ENCODE peak calls at places on chromosomes 16 and 17, in four cellular contexts. B, F, Y and Q are unnamed samples.

GRCh38 chr16:89741342-89742014 is 20.1 kb downstream of the ZNF276 start:
- DNase-seq in B (no peak), F (no peak), Y (no peak), Q (no peak)

GRCh38 chr17:66619196-66619595 is 215.7 kb upstream of the CACNG5 start:
- DNase-seq in B (no peak), Y (no peak), F (no peak), Q (no peak)

GRCh38 chr17:70242781-70243437 is 73.6 kb downstream of the KCNJ2 start:
- DNase-seq in F (peak), B (no peak), Y (no peak), Q (no peak)

GRCh38 chr16:20598832-20599469 is 22.8 kb upstream of the ACSM2B start:
- DNase-seq in Y (peak), B (no peak), F (no peak), Q (peak)

GRCh38 chr16:57284206-57284951 is at the start of gene PLLP:
- DNase-seq in Y (no peak), B (no peak), F (peak), Q (peak)

GRCh38 chr17:45578516-45579455 is 88.3 kb upstream of the PLEKHM1 start:
- DNase-seq in B (no peak), F (no peak), Y (no peak), Q (no peak)

GRCh38 chr16:85471469-85472431 is 141.4 kb upstream of the GSE1 start:
- DNase-seq in B (no peak), Y (no peak), F (no peak), Q (peak)

GRCh38 chr16:74677868-74678267 is 11.2 kb upstream of the RFWD3 start:
- DNase-seq in F (no peak), Y (no peak), B (no peak), Q (no peak)

GRCh38 chr17:77849203-77849602 is 109.3 kb upstream of the TNRC6C start:
- DNase-seq in B (no peak), F (no peak), Y (no peak), Q (no peak)

GRCh38 chr17:36683387-36683786 is 82.0 kb downstream of the MRM1 start:
- DNase-seq in F (no peak), Y (no peak), B (no peak), Q (no peak)

GRCh38 chr16:25747160-25747758 is 55.5 kb downstream of the HS3ST4 start:
- DNase-seq in Y (no peak), B (peak), F (no peak), Q (peak)

GRCh38 chr16:88854306-88855111 is 2.2 kb downstream of the GALNS start:
- DNase-seq in B (no peak), F (no peak), Y (no peak), Q (no peak)

GRCh38 chr17:78550464-78550863 is 26.7 kb downstream of the DNAH17 start:
- DNase-seq in Y (no peak), B (no peak), F (no peak), Q (no peak)

GRCh38 chr17:37742762-37743611 is 1.9 kb downstream of the HNF1B start:
- DNase-seq in Y (peak), B (peak), F (no peak), Q (peak)

GRCh38 chr16:58670177-58670576 is 14.4 kb downstream of the SLC38A7 start:
- DNase-seq in B (no peak), F (peak), Y (no peak), Q (no peak)

GRCh38 chr16:17258848-17259713 is 211.7 kb downstream of the XYLT1 start:
- DNase-seq in B (no peak), F (no peak), Y (no peak), Q (no peak)

GRCh38 chr17:27651411-27652345 is 20.7 kb downstream of the LGALS9 start:
- DNase-seq in Y (peak), B (peak), F (peak), Q (peak)

GRCh38 chr16:9650284-9650683 is 531.9 kb downstream of the GRIN2A start:
- DNase-seq in B (no peak), Y (no peak), F (no peak), Q (no peak)

GRCh38 chr16:47511882-47512281 is 50.8 kb downstream of the PHKB start:
- DNase-seq in Y (no peak), B (no peak), F (peak), Q (no peak)

DNA sequence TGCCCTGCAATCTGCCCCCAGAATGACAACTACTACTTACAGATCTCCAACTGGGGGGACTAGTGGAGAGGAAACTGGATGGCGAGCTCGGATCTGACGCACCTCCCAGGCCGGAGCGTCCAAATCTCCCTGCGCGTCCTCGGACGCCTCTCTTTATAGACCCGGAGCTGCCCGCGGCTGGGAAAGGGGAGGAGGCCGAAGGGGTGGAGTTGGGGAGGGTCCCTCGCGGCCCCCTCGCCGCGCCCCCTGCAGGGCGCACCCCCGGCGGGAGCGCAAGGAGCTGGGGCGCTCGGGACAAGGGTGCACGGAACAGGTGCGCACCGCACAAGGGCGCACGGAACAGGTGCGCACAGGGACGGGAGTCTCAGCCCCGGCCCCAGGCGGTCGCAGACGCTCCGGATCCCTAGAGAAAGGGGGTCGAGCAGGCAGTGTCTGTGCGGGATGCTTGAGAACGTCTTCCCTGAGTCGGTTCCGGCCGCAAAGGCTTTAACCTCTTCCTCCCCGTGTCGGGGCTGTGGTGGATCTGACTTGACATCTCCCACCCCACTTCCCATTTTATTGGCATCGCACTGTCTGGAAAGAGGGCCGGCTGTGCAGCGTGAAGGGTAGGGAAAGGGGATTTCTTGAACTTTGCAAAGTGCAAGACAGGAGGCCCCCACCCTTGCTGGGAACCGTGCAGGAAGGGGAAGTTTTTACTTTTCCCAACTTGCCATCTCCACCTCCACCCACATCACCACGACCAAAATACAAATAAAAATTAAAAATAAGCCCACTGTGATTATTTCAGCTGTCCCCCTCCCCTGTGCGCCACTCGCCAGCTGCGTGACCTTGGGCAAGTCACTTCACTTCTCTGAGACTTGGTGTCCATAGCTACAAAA is at the start of gene MYH11:
- DNase-seq in F (no peak), B (peak), Y (no peak), Q (peak)
- H3K4me3 ChIP-seq in F (peak), B (peak), Y (peak), Q (no peak)

GRCh38 chr17:64385187-64386083 is 5.2 kb downstream of the PECAM1 start:
- DNase-seq in F (peak), B (no peak), Y (peak), Q (peak)

GRCh38 chr17:64387145-64387473 is 3.6 kb downstream of the PECAM1 start:
- DNase-seq in F (no peak), B (no peak), Y (no peak), Q (no peak)

GRCh38 chr17:64387545-64388171 is 3.0 kb downstream of the PECAM1 start:
- DNase-seq in B (no peak), F (no peak), Y (no peak), Q (no peak)

GRCh38 chr17:64384253-64385186 is 6.1 kb downstream of the PECAM1 start:
- DNase-seq in B (no peak), Y (peak), F (no peak), Q (peak)

DNA sequence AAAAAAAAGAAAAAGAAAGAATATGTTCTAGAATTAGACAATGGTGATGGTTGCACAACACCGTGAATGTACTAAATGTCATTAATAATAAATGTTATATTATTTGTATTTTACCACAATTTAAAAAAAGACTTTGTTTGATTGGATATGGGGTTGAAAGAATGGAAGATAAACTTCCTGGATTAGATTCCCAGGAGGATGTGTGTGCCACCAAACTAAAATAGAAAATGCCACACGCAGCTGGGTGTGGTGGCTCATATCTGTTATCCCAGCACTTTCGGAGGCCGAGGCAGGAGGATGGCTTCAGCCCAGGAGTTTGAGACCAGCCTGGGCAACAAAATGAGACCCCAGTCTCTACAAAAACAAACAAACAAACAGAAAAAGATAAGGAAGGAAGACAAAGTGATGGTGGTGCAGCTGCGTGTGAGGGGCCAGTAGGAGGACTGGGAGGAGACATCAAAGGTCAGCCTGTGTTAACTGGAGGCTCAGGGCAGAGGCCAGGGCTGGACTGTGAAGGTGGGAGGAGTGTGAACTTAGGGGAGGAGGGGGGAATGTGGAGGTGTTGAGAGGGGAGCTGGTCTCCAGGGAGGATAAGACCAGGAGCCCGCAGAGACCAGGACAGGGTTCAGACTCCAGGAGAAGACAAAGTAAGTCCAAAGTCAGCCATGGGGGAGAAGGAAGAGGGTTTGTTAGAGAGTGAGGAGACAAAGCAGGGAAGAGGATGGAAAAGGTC is 4.1 kb downstream of the PECAM1 start:
- DNase-seq in B (no peak), F (no peak), Y (peak), Q (peak)
- H3K4me3 ChIP-seq in B (no peak), F (no peak), Y (peak), Q (no peak)

GRCh38 chr17:79615926-79616325 is 5.1 kb upstream of the RBFOX3 start:
- DNase-seq in F (no peak), Y (no peak), B (no peak), Q (no peak)
- H3K4me3 ChIP-seq in F (no peak), Y (no peak), B (no peak), Q (no peak)

DNA sequence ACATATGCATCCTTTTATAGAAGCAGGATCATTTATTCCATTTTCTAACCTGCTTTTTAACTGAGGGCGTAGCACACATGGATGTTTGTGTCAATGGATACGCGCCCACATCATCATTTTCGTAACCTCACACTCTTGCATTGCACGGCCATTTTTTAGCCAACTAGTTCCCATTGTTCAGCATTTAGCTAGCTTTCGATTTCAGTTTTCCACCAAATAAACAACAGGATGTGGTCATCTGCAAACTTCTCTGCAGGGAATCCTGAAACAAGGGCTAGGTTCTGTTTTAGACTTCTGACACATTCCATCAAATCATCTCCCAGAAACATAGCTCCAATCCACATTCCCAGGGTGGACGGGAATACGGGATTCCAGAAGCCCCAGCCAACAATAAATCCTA is 6.4 kb downstream of the CYB561 start:
- DNase-seq in F (peak), Y (no peak), B (no peak), Q (no peak)
- H3K4me3 ChIP-seq in F (no peak), Y (no peak), B (no peak), Q (no peak)

GRCh38 chr16:30748634-30749445 is 615 bp downstream of the PHKG2 start:
- DNase-seq in B (peak), F (peak), Y (no peak), Q (no peak)
- H3K4me3 ChIP-seq in B (peak), F (peak), Y (peak), Q (peak)

DNA sequence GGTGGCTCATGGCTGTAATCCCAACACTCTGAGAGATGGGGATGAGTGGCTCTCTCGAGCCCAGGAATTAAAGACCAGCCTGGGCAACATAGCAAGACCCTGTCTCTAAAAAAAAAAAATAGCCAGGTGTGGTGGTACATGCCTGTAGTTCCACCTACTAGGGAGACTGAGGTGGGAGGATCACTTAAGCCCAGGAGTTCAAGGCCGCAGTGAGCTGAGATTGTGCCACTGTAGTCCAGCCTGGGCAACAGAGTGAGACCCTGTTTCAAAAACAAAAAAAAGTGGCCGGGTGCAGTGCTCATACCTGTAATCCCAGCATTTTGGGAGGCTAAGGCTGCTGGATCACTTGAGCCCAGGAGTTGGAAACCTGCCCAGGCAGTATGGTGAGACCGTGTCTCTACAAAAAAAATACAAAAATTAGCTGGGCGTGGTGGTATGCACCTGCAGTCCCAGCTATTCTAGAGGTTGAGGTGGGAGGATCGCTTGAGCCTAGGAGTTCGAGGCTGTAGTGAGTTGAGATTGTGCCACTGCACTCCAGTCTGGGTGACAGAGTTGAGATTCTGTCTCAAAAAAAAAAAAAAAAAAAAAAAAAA is 3.0 kb downstream of the C16orf54 start:
- DNase-seq in B (no peak), F (no peak), Y (no peak), Q (no peak)
- H3K4me3 ChIP-seq in B (no peak), F (no peak), Y (no peak), Q (no peak)

GRCh38 chr16:7342598-7342997 is 10.0 kb downstream of the RBFOX1 start:
- DNase-seq in Y (no peak), F (no peak), B (no peak), Q (no peak)

GRCh38 chr16:7345423-7345822 is 12.8 kb downstream of the RBFOX1 start:
- DNase-seq in B (no peak), F (no peak), Y (no peak), Q (no peak)

GRCh38 chr16:7340938-7341337 is 8.3 kb downstream of the RBFOX1 start:
- DNase-seq in F (no peak), B (no peak), Y (no peak), Q (no peak)

GRCh38 chr16:7343271-7343670 is 10.6 kb downstream of the RBFOX1 start:
- DNase-seq in B (no peak), Y (no peak), F (no peak), Q (no peak)

GRCh38 chr16:7344806-7345416 is 12.3 kb downstream of the RBFOX1 start:
- DNase-seq in B (no peak), F (no peak), Y (no peak), Q (no peak)
- H3K4me3 ChIP-seq in B (no peak), F (no peak), Y (no peak), Q (no peak)

DNA sequence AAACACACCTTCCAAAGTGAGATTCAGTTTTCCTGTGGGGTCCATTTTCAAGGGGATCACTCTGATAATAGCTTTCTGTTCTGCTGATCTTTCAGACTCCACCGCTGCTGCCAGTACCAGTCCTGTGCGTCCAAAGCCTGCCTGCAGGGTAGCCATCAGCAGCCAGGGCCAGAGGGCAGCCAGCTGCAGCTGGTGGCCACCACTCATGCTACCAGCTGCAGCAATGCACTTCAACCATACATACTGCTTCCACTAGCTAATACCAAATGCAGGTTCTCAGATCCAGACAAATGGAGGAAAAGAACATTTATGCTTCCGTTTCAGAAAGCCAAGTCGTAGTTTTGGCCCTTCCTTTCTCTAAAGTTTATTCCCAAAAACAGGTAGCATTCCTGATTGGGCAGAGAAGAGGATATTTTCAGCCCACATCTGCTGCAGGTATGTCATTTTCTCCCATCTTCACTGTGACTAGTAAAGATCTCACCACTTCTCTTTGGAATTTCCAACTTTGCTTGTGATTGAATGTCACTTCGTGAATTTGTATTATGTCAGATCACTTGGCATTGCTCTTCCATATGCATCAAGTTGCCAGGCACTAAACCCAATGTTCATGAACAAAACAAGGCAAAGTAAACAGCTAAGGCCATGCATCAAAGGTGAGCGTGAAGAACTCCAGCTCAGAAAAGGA is 1.8 kb downstream of the RNF43 start:
- DNase-seq in F (no peak), Y (peak), B (no peak), Q (peak)
- H3K4me3 ChIP-seq in F (no peak), Y (peak), B (no peak), Q (peak)